ENCODE peak calls at places on chromosome 11, in five cellular contexts. One of them, this sample, is unnamed.

GRCh38 chr11:65653229-65654225 is 9.2 kb downstream of the RELA start:
- DNase-seq in neural progenitor cell: no peak
- DNase-seq in AG04449: no peak
- DNase-seq in activated naive CD8-positive, alpha-beta T cell treated with anti-CD3 and anti-CD28 coated beads for 36 hours: no peak
- DNase-seq in EL: no peak
- DNase-seq in this sample: no peak

GRCh38 chr11:34318111-34319037 is 39.4 kb downstream of the ABTB2 start:
- DNase-seq in neural progenitor cell: no peak
- DNase-seq in AG04449: no peak
- DNase-seq in activated naive CD8-positive, alpha-beta T cell treated with anti-CD3 and anti-CD28 coated beads for 36 hours: no peak
- DNase-seq in EL: peak
- DNase-seq in this sample: no peak

GRCh38 chr11:130478204-130478701 is 29.8 kb downstream of the ADAMTS15 start:
- DNase-seq in neural progenitor cell: peak
- DNase-seq in AG04449: peak
- DNase-seq in activated naive CD8-positive, alpha-beta T cell treated with anti-CD3 and anti-CD28 coated beads for 36 hours: no peak
- DNase-seq in EL: peak
- DNase-seq in this sample: peak

GRCh38 chr11:105899776-105900175 is 122.3 kb downstream of the MSANTD4 start:
- DNase-seq in neural progenitor cell: no peak
- DNase-seq in AG04449: no peak
- DNase-seq in activated naive CD8-positive, alpha-beta T cell treated with anti-CD3 and anti-CD28 coated beads for 36 hours: no peak
- DNase-seq in EL: no peak
- DNase-seq in this sample: no peak

GRCh38 chr11:65787649-65788622 is 1.1 kb downstream of the OVOL1 start:
- DNase-seq in neural progenitor cell: peak
- DNase-seq in AG04449: no peak
- DNase-seq in activated naive CD8-positive, alpha-beta T cell treated with anti-CD3 and anti-CD28 coated beads for 36 hours: no peak
- DNase-seq in EL: no peak
- DNase-seq in this sample: no peak

GRCh38 chr11:110883266-110883665 is 171.0 kb upstream of the ARHGAP20 start:
- DNase-seq in neural progenitor cell: peak
- DNase-seq in AG04449: no peak
- DNase-seq in activated naive CD8-positive, alpha-beta T cell treated with anti-CD3 and anti-CD28 coated beads for 36 hours: no peak
- DNase-seq in EL: no peak
- DNase-seq in this sample: no peak

GRCh38 chr11:68142028-68142412 is 20.8 kb upstream of the CHKA start:
- DNase-seq in neural progenitor cell: no peak
- DNase-seq in AG04449: no peak
- DNase-seq in activated naive CD8-positive, alpha-beta T cell treated with anti-CD3 and anti-CD28 coated beads for 36 hours: peak
- DNase-seq in EL: no peak
- DNase-seq in this sample: no peak

GRCh38 chr11:114075891-114076441 is 16.5 kb downstream of the ZBTB16 start:
- DNase-seq in neural progenitor cell: peak
- DNase-seq in AG04449: no peak
- DNase-seq in activated naive CD8-positive, alpha-beta T cell treated with anti-CD3 and anti-CD28 coated beads for 36 hours: peak
- DNase-seq in EL: peak
- DNase-seq in this sample: no peak

GRCh38 chr11:71936825-71937224 is 8.0 kb downstream of the RNF121 start:
- DNase-seq in neural progenitor cell: no peak
- DNase-seq in AG04449: no peak
- DNase-seq in activated naive CD8-positive, alpha-beta T cell treated with anti-CD3 and anti-CD28 coated beads for 36 hours: no peak
- DNase-seq in EL: peak
- DNase-seq in this sample: no peak

GRCh38 chr11:91433284-91434010 is 791.2 kb upstream of the FAT3 start:
- DNase-seq in neural progenitor cell: no peak
- DNase-seq in AG04449: no peak
- DNase-seq in activated naive CD8-positive, alpha-beta T cell treated with anti-CD3 and anti-CD28 coated beads for 36 hours: no peak
- DNase-seq in EL: no peak
- DNase-seq in this sample: no peak

GRCh38 chr11:96228911-96229310 is 114.1 kb downstream of the MAML2 start:
- DNase-seq in neural progenitor cell: no peak
- DNase-seq in AG04449: no peak
- DNase-seq in activated naive CD8-positive, alpha-beta T cell treated with anti-CD3 and anti-CD28 coated beads for 36 hours: no peak
- DNase-seq in EL: peak
- DNase-seq in this sample: no peak

GRCh38 chr11:45285931-45286632 is at the start of gene SYT13:
- DNase-seq in neural progenitor cell: peak
- DNase-seq in AG04449: no peak
- DNase-seq in activated naive CD8-positive, alpha-beta T cell treated with anti-CD3 and anti-CD28 coated beads for 36 hours: peak
- DNase-seq in EL: no peak
- DNase-seq in this sample: no peak

GRCh38 chr11:61499816-61500491 is 8.6 kb upstream of the LRRC10B start:
- DNase-seq in neural progenitor cell: no peak
- DNase-seq in AG04449: no peak
- DNase-seq in activated naive CD8-positive, alpha-beta T cell treated with anti-CD3 and anti-CD28 coated beads for 36 hours: no peak
- DNase-seq in EL: no peak
- DNase-seq in this sample: no peak

GRCh38 chr11:64898076-64898445 is 18.9 kb downstream of the ATG2A start:
- DNase-seq in neural progenitor cell: no peak
- DNase-seq in AG04449: no peak
- DNase-seq in activated naive CD8-positive, alpha-beta T cell treated with anti-CD3 and anti-CD28 coated beads for 36 hours: no peak
- DNase-seq in EL: no peak
- DNase-seq in this sample: no peak

GRCh38 chr11:88086297-88086696 is 88.9 kb downstream of the RAB38 start:
- DNase-seq in neural progenitor cell: no peak
- DNase-seq in AG04449: no peak
- DNase-seq in activated naive CD8-positive, alpha-beta T cell treated with anti-CD3 and anti-CD28 coated beads for 36 hours: no peak
- DNase-seq in EL: no peak
- DNase-seq in this sample: peak